ENCODE peak calls at places on chromosomes 1 and 21, in six cellular contexts. B is PC-3, H is HepG2, V is colonic mucosa, U is neural progenitor cell, T is GM23248. E is an unnamed sample.

GRCh38 chr1:228823200-228823599 is 87.9 kb downstream of the RHOU start:
- DNase-seq in U (no peak), B (no peak), T (no peak), H (no peak), V (no peak), E (no peak)

GRCh38 chr1:153945131-153945794 is 1.3 kb downstream of the DENND4B start:
- DNase-seq in V (peak; percentile 63), H (no peak), B (no peak), T (peak; percentile 55), U (peak; percentile 36), E (peak; percentile 93)

GRCh38 chr1:100290291-100290690 is 24.3 kb downstream of the RTCA start:
- DNase-seq in B (no peak), H (no peak), T (no peak), U (no peak), V (no peak), E (no peak)

GRCh38 chr1:175841613-175842234 is 98.3 kb upstream of the TNR start:
- DNase-seq in T (no peak), V (no peak), B (no peak), H (peak; percentile 25), U (no peak), E (no peak)

GRCh38 chr1:158181577-158181922 is 855 bp downstream of the CD1D start:
- DNase-seq in B (no peak), V (no peak), H (no peak), U (no peak), T (no peak), E (no peak)

GRCh38 chr1:31701137-31701736 is 2.6 kb downstream of the COL16A1 start:
- DNase-seq in V (peak; percentile 81), H (peak; percentile 97), U (no peak), T (peak; percentile 93), B (peak; percentile 96), E (peak; percentile 62)

GRCh38 chr21:27582246-27582945 is 615.5 kb upstream of the ADAMTS5 start:
- DNase-seq in V (no peak), B (no peak), H (no peak), T (peak; percentile 35), U (no peak), E (no peak)

GRCh38 chr1:53929349-53929945 is 16.1 kb downstream of the IFT25 start:
- DNase-seq in V (no peak), U (no peak), H (no peak), T (no peak), B (no peak), E (no peak)

GRCh38 chr1:168623003-168623828 is 46.8 kb downstream of the XCL1 start:
- DNase-seq in H (no peak), B (peak; percentile 93), U (no peak), T (peak; percentile 96), V (no peak), E (no peak)

GRCh38 chr1:221741364-221741970 is 422 bp downstream of the DUSP10 start:
- DNase-seq in U (peak; percentile 61), T (peak; percentile 69), B (peak; percentile 27), H (no peak), V (peak; percentile 48), E (no peak)

GRCh38 chr1:152758636-152759035 is 811 bp downstream of the KPRP start:
- DNase-seq in H (no peak), B (no peak), T (no peak), U (no peak), V (no peak), E (no peak)

GRCh38 chr1:151981178-151981525 is 12.5 kb downstream of the S100A10 start:
- DNase-seq in U (no peak), V (no peak), B (peak; percentile 36), T (peak; percentile 55), H (no peak), E (no peak)

GRCh38 chr21:38807987-38808386 is 2.3 kb downstream of the ETS2 start:
- DNase-seq in V (peak; percentile 61), T (no peak), H (no peak), U (peak; percentile 36), B (no peak), E (no peak)
- H3K4me3 ChIP-seq in V (peak overlapping the region; percentile 83), T (peak overlapping the region; percentile 82), H (peak overlapping the region; percentile 98), U (peak overlapping the region; percentile 92), B (peak overlapping the region; percentile 88), E (peak overlapping the region; percentile 81)

GRCh38 chr1:116546354-116546977 is 24.4 kb downstream of the CD58 start:
- DNase-seq in H (no peak), T (no peak), B (no peak), U (no peak), V (no peak), E (no peak)
- H3K9me3 ChIP-seq in H (no peaks in the 10 kb centered on the region), T (no peaks in the 10 kb centered on the region), B (no peaks in the 10 kb centered on the region), U (no peaks in the 10 kb centered on the region), V (no peaks in the 10 kb centered on the region), E (no peaks in the 10 kb centered on the region)

DNA sequence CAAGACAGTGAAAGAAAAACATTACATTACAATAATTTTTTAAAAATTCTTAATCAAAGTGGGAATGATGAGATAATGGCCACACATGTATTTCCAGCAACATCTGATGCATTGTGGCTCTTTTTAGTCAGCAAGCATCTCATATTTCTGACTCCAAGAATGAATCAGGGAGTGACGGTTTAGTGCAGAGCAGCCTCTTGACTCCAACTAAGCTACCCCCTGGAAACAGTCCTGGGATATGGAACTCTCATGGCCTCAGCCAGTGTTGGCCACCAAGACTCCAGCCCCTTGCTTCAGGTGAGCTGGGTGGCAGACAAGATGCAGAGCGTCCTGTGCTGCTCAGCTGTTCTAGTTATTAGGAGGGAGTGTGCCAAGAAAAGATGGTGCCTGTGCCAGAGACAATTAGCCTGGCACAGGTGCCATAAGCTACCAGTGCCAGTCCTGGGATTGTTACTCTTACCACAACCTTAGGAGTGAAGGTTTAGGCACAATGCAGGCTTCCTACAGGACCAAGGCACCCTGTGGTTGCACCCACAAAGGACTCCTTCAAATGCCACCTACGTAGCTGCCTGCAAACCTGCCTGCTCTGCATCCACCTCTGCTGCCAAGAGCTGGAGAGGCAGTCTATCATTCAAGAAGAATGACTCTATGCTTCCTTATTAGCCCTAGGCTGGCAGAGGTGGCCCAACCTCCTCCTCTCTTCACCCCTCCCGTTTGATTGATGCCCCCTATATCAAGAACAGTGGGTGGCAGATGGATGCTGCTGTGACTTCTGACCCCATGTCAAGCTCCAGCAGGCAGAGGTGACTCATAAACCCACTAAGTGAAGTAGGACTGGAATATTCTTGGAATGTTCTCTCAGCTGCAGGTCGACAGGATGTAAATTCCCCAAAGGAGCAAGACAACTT is 6.0 kb upstream of the SEC16B start:
- DNase-seq in U (no peak), H (no peak), V (no peak), T (peak; percentile 84), B (no peak), E (no peak)
- H3K9ac ChIP-seq in U (no peak overlapping the region), H (no peak overlapping the region), V (no peak overlapping the region), T (peak overlapping the region; percentile 23), B (no peak overlapping the region), E (no peak overlapping the region)

DNA sequence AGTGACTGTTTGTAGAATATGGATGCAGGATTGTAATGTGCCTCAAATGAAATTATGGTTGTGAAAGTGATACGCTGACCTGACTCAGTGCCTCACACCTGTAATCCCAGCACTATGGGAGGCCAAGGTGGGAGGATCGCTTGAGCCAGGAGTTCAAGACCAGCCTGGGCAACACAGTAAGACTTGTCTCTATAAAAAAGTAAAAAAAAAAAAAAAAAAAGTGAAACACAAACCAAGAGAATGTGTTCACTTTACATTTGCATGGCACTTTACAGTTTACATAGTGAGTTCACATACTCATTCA is 2.0 kb downstream of the CAPN2 start:
- DNase-seq in U (no peak), B (no peak), T (no peak), H (no peak), V (no peak), E (no peak)
- H3K4me3 ChIP-seq in U (no peak overlapping the region), B (peak overlapping the region; percentile 92), T (peak overlapping the region; percentile 89), H (no peak overlapping the region), V (peak overlapping the region; percentile 70), E (no peak overlapping the region)